ENCODE peak calls at places on chromosomes 11 and 22, in four cellular contexts. One of them, this sample, is unnamed.
A peak's percentile ranks its signal among the peaks of the same experiment; 100 is the strongest.

GRCh38 chr11:79902493-79902892 is 461.7 kb upstream of the TENM4 start:
- DNase-seq in heart right ventricle: no peak
- DNase-seq in DND-41: no peak
- DNase-seq in left ventricle myocardium inferior: no peak
- DNase-seq in this sample: no peak

GRCh38 chr11:57213282-57214086 is 23.6 kb downstream of the APLNR start:
- DNase-seq in heart right ventricle: no peak
- DNase-seq in DND-41: peak; percentile 27
- DNase-seq in left ventricle myocardium inferior: no peak
- DNase-seq in this sample: no peak

GRCh38 chr11:119380160-119380815 is 1.2 kb downstream of the USP2 start:
- DNase-seq in heart right ventricle: no peak
- DNase-seq in DND-41: no peak
- DNase-seq in left ventricle myocardium inferior: no peak
- DNase-seq in this sample: no peak

GRCh38 chr11:23112987-23113886 is 253.0 kb upstream of the CCDC179 start:
- DNase-seq in heart right ventricle: no peak
- DNase-seq in DND-41: peak; percentile 21
- DNase-seq in left ventricle myocardium inferior: no peak
- DNase-seq in this sample: no peak

GRCh38 chr11:86162257-86162656 is 82.3 kb upstream of the EED start:
- DNase-seq in heart right ventricle: no peak
- DNase-seq in DND-41: no peak
- DNase-seq in left ventricle myocardium inferior: peak; percentile 34
- DNase-seq in this sample: peak; percentile 36

GRCh38 chr11:2954263-2954662 is 25.0 kb upstream of the PHLDA2 start:
- DNase-seq in heart right ventricle: no peak
- DNase-seq in DND-41: no peak
- DNase-seq in left ventricle myocardium inferior: no peak
- DNase-seq in this sample: no peak

GRCh38 chr11:64765841-64766682 is 6.3 kb upstream of the PYGM start:
- DNase-seq in heart right ventricle: no peak
- DNase-seq in DND-41: no peak
- DNase-seq in left ventricle myocardium inferior: no peak
- DNase-seq in this sample: no peak

GRCh38 chr11:16000065-16000464 is 356.3 kb downstream of the SOX6 start:
- DNase-seq in heart right ventricle: no peak
- DNase-seq in DND-41: no peak
- DNase-seq in left ventricle myocardium inferior: no peak
- DNase-seq in this sample: no peak

GRCh38 chr11:10396771-10397170 is 58.3 kb upstream of the AMPD3 start:
- DNase-seq in heart right ventricle: no peak
- DNase-seq in DND-41: no peak
- DNase-seq in left ventricle myocardium inferior: no peak
- DNase-seq in this sample: no peak

GRCh38 chr22:39502789-39503464 is 837 bp downstream of the MIEF1 start:
- DNase-seq in heart right ventricle: no peak
- DNase-seq in DND-41: no peak
- DNase-seq in left ventricle myocardium inferior: no peak
- DNase-seq in this sample: no peak

GRCh38 chr22:50469377-50470305 is 5.2 kb downstream of the SBF1 start:
- DNase-seq in heart right ventricle: peak; percentile 54
- DNase-seq in DND-41: peak; percentile 100
- DNase-seq in left ventricle myocardium inferior: peak; percentile 41
- DNase-seq in this sample: no peak

GRCh38 chr11:27718346-27718852 is 18.1 kb upstream of the BDNF start:
- DNase-seq in heart right ventricle: no peak
- DNase-seq in DND-41: no peak
- DNase-seq in left ventricle myocardium inferior: no peak
- DNase-seq in this sample: no peak

GRCh38 chr11:103862827-103863213 is 173.6 kb upstream of the DDI1 start:
- DNase-seq in heart right ventricle: no peak
- DNase-seq in DND-41: no peak
- DNase-seq in left ventricle myocardium inferior: no peak
- DNase-seq in this sample: no peak

GRCh38 chr22:19898831-19899567 is 42.6 kb upstream of the COMT start:
- DNase-seq in heart right ventricle: no peak
- DNase-seq in DND-41: no peak
- DNase-seq in left ventricle myocardium inferior: no peak
- DNase-seq in this sample: no peak

GRCh38 chr11:65776710-65777141 is 4.0 kb downstream of the AP5B1 start:
- DNase-seq in heart right ventricle: no peak
- DNase-seq in DND-41: no peak
- DNase-seq in left ventricle myocardium inferior: no peak
- DNase-seq in this sample: no peak

GRCh38 chr11:7202412-7202811 is 49.3 kb upstream of the SYT9 start:
- DNase-seq in heart right ventricle: no peak
- DNase-seq in DND-41: no peak
- DNase-seq in left ventricle myocardium inferior: no peak
- DNase-seq in this sample: no peak

GRCh38 chr11:65415499-65416340 is 6.9 kb upstream of the NEAT1 start:
- DNase-seq in heart right ventricle: no peak
- DNase-seq in DND-41: no peak
- DNase-seq in left ventricle myocardium inferior: peak; percentile 13
- DNase-seq in this sample: no peak

GRCh38 chr22:32338757-32339156 is 18.9 kb upstream of the RFPL3 start:
- DNase-seq in heart right ventricle: no peak
- DNase-seq in DND-41: no peak
- DNase-seq in left ventricle myocardium inferior: no peak
- DNase-seq in this sample: no peak

GRCh38 chr11:62127426-62127825 is 3.6 kb downstream of the INCENP start:
- DNase-seq in heart right ventricle: no peak
- DNase-seq in DND-41: no peak
- DNase-seq in left ventricle myocardium inferior: no peak
- DNase-seq in this sample: no peak

GRCh38 chr11:28708075-28708474 is 599.9 kb downstream of the METTL15 start:
- DNase-seq in heart right ventricle: no peak
- DNase-seq in DND-41: no peak
- DNase-seq in left ventricle myocardium inferior: no peak
- DNase-seq in this sample: no peak

GRCh38 chr11:4466168-4466891 is 16.1 kb upstream of the OR52K1 start:
- DNase-seq in heart right ventricle: no peak
- DNase-seq in DND-41: no peak
- DNase-seq in left ventricle myocardium inferior: no peak
- DNase-seq in this sample: no peak

GRCh38 chr22:38112361-38112760 is 1.9 kb upstream of the BAIAP2L2 start:
- DNase-seq in heart right ventricle: no peak
- DNase-seq in DND-41: no peak
- DNase-seq in left ventricle myocardium inferior: no peak
- DNase-seq in this sample: no peak
- H3K27ac ChIP-seq in heart right ventricle: no peak overlapping the region
- H3K27ac ChIP-seq in DND-41: no peak overlapping the region
- H3K27ac ChIP-seq in left ventricle myocardium inferior: no peak overlapping the region
- H3K27ac ChIP-seq in this sample: no peak overlapping the region

GRCh38 chr11:19594326-19594725 is 118.3 kb upstream of the NAV2 start:
- DNase-seq in heart right ventricle: no peak
- DNase-seq in DND-41: no peak
- DNase-seq in left ventricle myocardium inferior: no peak
- DNase-seq in this sample: no peak
- H3K27ac ChIP-seq in heart right ventricle: no peak overlapping the region
- H3K27ac ChIP-seq in DND-41: no peak overlapping the region
- H3K27ac ChIP-seq in left ventricle myocardium inferior: no peak overlapping the region
- H3K27ac ChIP-seq in this sample: no peak overlapping the region

GRCh38 chr11:74237541-74237940 is 66.5 kb downstream of the PPME1 start:
- DNase-seq in heart right ventricle: no peak
- DNase-seq in DND-41: no peak
- DNase-seq in left ventricle myocardium inferior: no peak
- DNase-seq in this sample: no peak

GRCh38 chr11:74233683-74234082 is 62.6 kb downstream of the PPME1 start:
- DNase-seq in heart right ventricle: no peak
- DNase-seq in DND-41: no peak
- DNase-seq in left ventricle myocardium inferior: no peak
- DNase-seq in this sample: no peak

GRCh38 chr11:74226907-74227306 is 55.8 kb downstream of the PPME1 start:
- DNase-seq in heart right ventricle: no peak
- DNase-seq in DND-41: no peak
- DNase-seq in left ventricle myocardium inferior: no peak
- DNase-seq in this sample: no peak

GRCh38 chr11:74235121-74235520 is 64.0 kb downstream of the PPME1 start:
- DNase-seq in heart right ventricle: no peak
- DNase-seq in DND-41: no peak
- DNase-seq in left ventricle myocardium inferior: no peak
- DNase-seq in this sample: no peak

DNA sequence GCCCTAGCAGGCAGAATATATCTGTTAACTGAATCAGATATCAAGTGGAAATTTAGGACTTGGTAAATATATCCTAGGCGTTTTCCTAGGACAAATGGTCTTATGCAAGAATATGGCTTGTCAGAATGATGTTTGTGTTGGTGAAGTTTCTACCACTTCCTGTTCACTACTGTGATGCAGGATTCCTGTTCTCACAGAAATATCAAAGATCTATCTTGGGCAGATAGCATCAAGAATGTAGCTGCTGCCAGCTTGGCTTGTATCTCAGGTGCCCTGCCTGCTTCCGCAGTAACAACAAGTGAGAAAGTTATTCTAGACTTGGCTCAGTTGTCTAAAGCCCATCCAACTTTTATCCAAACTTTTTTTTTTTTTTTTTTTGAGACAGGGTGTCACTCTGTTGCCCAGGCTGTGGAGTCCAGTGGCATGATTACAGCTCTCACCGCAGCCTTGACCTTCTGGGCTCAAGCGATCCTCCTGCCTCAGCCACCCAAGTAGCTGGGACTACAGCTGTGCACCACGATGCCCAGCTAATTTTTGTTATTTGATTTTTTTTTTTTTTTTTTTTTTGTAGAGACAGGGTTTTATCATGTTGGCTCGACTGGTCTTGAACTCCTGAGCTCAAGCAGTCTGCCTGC is 61.3 kb downstream of the PPME1 start:
- DNase-seq in heart right ventricle: no peak
- DNase-seq in DND-41: peak; percentile 43
- DNase-seq in left ventricle myocardium inferior: no peak
- DNase-seq in this sample: no peak
- H3K27ac ChIP-seq in heart right ventricle: no peak overlapping the region
- H3K27ac ChIP-seq in DND-41: no peak overlapping the region
- H3K27ac ChIP-seq in left ventricle myocardium inferior: no peak overlapping the region
- H3K27ac ChIP-seq in this sample: no peak overlapping the region

DNA sequence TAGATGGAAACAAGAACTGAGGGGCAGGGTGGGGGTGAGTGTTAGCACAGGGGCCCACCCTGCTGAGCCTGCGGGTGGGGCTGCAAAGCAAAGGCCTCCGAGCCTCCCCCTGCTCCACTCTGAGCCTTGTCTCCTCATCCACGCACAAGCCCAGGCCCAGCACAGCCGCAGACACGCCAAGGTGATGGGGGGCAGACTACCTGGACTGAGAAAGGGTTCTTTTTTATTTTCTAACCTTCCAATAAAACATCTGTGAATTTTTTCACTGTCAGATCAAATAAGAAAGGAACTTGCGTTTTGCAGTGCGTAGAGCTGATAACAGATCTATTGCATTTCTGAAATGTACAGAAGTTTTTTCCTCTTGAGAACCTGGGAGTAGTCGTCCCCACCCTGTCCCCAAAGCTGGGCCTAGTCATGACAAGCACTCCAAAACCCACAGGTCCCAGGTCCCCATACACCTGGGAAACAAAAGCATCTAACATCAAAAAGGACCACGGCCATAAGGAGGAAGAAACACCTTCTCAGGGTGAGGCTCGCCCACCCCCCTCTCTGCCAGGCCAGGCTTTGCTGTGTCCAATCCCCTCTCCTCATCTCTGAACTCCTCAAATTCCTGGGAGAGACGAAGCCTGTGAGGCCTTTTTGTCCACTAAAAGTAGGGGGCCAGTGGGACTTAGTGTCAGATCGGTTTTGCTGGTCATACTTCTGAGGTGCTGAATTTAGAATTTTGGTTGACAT is 22.7 kb upstream of the CD5 start:
- DNase-seq in heart right ventricle: no peak
- DNase-seq in DND-41: no peak
- DNase-seq in left ventricle myocardium inferior: no peak
- DNase-seq in this sample: no peak
- H3K27ac ChIP-seq in heart right ventricle: no peak overlapping the region
- H3K27ac ChIP-seq in DND-41: no peak overlapping the region
- H3K27ac ChIP-seq in left ventricle myocardium inferior: no peak overlapping the region
- H3K27ac ChIP-seq in this sample: no peak overlapping the region

GRCh38 chr11:8263109-8263768 is 439 bp downstream of the LMO1 start:
- DNase-seq in heart right ventricle: no peak
- DNase-seq in DND-41: no peak
- DNase-seq in left ventricle myocardium inferior: no peak
- DNase-seq in this sample: no peak

GRCh38 chr11:8261921-8262551 is 1.6 kb downstream of the LMO1 start:
- DNase-seq in heart right ventricle: no peak
- DNase-seq in DND-41: no peak
- DNase-seq in left ventricle myocardium inferior: no peak
- DNase-seq in this sample: no peak

GRCh38 chr11:8262552-8263108 is 1.0 kb downstream of the LMO1 start:
- DNase-seq in heart right ventricle: peak; percentile 50
- DNase-seq in DND-41: no peak
- DNase-seq in left ventricle myocardium inferior: peak; percentile 37
- DNase-seq in this sample: no peak

GRCh38 chr11:8265681-8266241 is 2.1 kb upstream of the LMO1 start:
- DNase-seq in heart right ventricle: no peak
- DNase-seq in DND-41: no peak
- DNase-seq in left ventricle myocardium inferior: no peak
- DNase-seq in this sample: no peak

DNA sequence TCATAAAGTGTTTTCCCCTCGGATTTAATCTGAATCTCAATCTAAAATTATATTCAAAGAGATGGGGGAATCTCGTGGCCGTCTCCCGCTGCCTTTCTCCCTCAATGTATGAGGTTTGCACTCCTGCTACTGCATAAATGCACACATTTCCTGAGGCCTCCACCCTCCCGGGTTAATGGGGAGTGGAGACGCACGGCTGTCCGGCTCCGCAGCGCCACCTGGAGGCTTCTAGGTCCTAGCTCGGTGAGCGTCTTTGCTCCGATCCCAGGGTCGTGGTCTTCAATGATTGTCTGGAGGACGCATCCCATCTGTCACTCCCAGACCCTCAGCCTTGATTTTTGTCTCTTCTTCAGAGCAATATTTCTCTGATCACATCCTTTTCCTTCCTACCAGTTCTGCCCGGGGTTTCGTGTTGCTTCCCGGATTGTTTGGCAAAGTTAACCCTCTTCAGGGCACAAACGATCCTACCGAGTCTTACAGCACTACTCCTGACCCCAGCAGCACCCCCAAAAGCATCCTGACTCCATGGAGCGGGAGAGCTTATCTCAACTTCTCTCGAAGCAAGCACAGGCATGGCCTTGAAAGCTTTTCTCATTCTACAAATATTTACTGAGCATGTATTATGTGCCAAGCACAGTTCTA is at the start of gene LMO1:
- DNase-seq in heart right ventricle: peak; percentile 84
- DNase-seq in DND-41: peak; percentile 71
- DNase-seq in left ventricle myocardium inferior: peak; percentile 78
- DNase-seq in this sample: peak; percentile 73
- H3K27ac ChIP-seq in heart right ventricle: no peak within 1 kb of the TSS
- H3K27ac ChIP-seq in DND-41: no peak within 1 kb of the TSS
- H3K27ac ChIP-seq in left ventricle myocardium inferior: peak within 1 kb of the TSS; percentile 27
- H3K27ac ChIP-seq in this sample: no peak within 1 kb of the TSS

DNA sequence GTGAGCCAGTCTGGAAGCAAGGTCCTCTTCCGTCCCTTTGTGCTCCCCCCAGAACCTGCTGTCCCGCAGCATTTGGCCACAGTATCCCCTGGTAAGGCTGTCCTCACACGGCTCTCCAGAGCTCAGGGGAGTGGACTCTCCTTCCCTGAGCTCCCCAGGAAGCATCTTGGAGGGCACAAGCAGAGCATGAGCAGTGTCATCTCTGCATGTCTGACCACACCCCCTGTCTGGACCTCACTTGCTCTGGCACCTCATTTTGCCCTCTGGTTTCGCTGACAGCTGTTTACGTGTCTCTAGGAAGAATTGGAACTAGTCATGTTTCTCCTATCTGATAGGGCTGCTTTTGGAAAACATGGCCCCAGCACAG is 15.5 kb downstream of the DCPS start:
- DNase-seq in heart right ventricle: no peak
- DNase-seq in DND-41: no peak
- DNase-seq in left ventricle myocardium inferior: no peak
- DNase-seq in this sample: no peak
- H3K27ac ChIP-seq in heart right ventricle: peak overlapping the region; percentile 63
- H3K27ac ChIP-seq in DND-41: peak overlapping the region; percentile 95
- H3K27ac ChIP-seq in left ventricle myocardium inferior: peak overlapping the region; percentile 90
- H3K27ac ChIP-seq in this sample: peak overlapping the region; percentile 64